ENCODE peak calls at places on chromosome 17, in five cellular contexts. R is right atrium auricular region, Y is aorta, L is body of pancreas, A is hepatocyte. X is an unnamed sample.

GRCh38 chr17:32488177-32488542 is 1.4 kb downstream of the CDK5R1 start:
- DNase-seq in R (no peak), Y (no peak), L (no peak), A (no peak), X (no peak)

GRCh38 chr17:79952265-79952877 is 83.3 kb downstream of the TBC1D16 start:
- DNase-seq in R (no peak), Y (peak; percentile 76), L (peak; percentile 26), A (no peak), X (peak; percentile 66)

GRCh38 chr17:50476545-50477315 is 1.9 kb upstream of the RSAD1 start:
- DNase-seq in R (no peak), Y (peak; percentile 42), L (peak; percentile 75), A (peak; percentile 33), X (no peak)

GRCh38 chr17:81329279-81329926 is 34.3 kb upstream of the SLC38A10 start:
- DNase-seq in R (peak; percentile 94), Y (peak; percentile 90), L (peak; percentile 74), A (peak; percentile 95), X (peak; percentile 92)

GRCh38 chr17:57021226-57021940 is 43.5 kb downstream of the SCPEP1 start:
- DNase-seq in R (no peak), Y (no peak), L (peak; percentile 89), A (no peak), X (no peak)

GRCh38 chr17:81869221-81870154 is 1.6 kb downstream of the ARHGDIA start:
- DNase-seq in R (no peak), Y (peak; percentile 87), L (peak; percentile 56), A (peak; percentile 64), X (peak; percentile 95)

GRCh38 chr17:32878211-32878610 is 1.3 kb upstream of the MYO1D start:
- DNase-seq in R (peak; percentile 69), Y (peak; percentile 92), L (peak; percentile 44), A (no peak), X (no peak)

GRCh38 chr17:41615454-41615853 is 2.9 kb upstream of the KRT16 start:
- DNase-seq in R (no peak), Y (peak; percentile 34), L (no peak), A (peak; percentile 57), X (peak; percentile 65)

GRCh38 chr17:46038414-46038813 is 39.4 kb downstream of the STH start:
- DNase-seq in R (no peak), Y (no peak), L (no peak), A (no peak), X (no peak)
- H3K36me3 ChIP-seq in R (peaks cover 65% of the 10 kb centered on the region), Y (peaks cover 18% of the 10 kb centered on the region), L (no peaks in the 10 kb centered on the region), A (peaks cover 5% of the 10 kb centered on the region), X (peaks cover 59% of the 10 kb centered on the region)

GRCh38 chr17:4334776-4335175 is 31.7 kb downstream of the UBE2G1 start:
- DNase-seq in R (no peak), Y (no peak), L (no peak), A (no peak), X (no peak)
- H3K36me3 ChIP-seq in R (no peaks in the 10 kb centered on the region), Y (no peaks in the 10 kb centered on the region), L (no peaks in the 10 kb centered on the region), A (no peaks in the 10 kb centered on the region), X (no peaks in the 10 kb centered on the region)

DNA sequence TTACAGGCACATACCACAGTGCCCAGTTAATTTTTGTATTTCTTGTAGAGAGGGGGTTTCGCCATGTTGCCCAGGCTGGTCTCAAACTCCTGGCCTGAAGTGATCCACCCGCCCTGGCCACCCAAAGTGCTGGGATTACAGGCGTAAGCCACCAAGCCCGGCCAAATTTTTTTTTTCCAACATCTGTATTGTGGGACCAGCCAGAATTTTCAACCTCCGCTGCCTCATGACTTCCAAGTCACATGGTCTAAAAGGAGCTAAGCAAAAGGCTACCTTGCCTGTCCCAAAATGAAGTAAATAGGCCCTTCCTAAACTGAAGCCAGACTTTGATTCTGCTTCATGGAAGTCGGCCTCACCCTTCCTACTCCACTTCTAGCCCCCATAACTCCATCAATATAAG is 4.2 kb upstream of the SPAG7 start:
- DNase-seq in R (no peak), Y (no peak), L (no peak), A (no peak), X (no peak)
- H3K36me3 ChIP-seq in R (peaks cover 51% of the 10 kb centered on the region), Y (no peaks in the 10 kb centered on the region), L (no peaks in the 10 kb centered on the region), A (no peaks in the 10 kb centered on the region), X (peaks cover 4% of the 10 kb centered on the region)

GRCh38 chr17:15239471-15239870 is 25.7 kb downstream of the PMP22 start:
- DNase-seq in R (no peak), Y (no peak), L (no peak), A (no peak), X (no peak)

GRCh38 chr17:15236281-15237105 is 28.6 kb downstream of the PMP22 start:
- DNase-seq in R (peak; percentile 32), Y (no peak), L (no peak), A (no peak), X (no peak)

GRCh38 chr17:15237106-15237425 is 28.1 kb downstream of the PMP22 start:
- DNase-seq in R (no peak), Y (no peak), L (no peak), A (no peak), X (no peak)

GRCh38 chr17:15240617-15241016 is 24.5 kb downstream of the PMP22 start:
- DNase-seq in R (peak; percentile 48), Y (no peak), L (no peak), A (no peak), X (no peak)

DNA sequence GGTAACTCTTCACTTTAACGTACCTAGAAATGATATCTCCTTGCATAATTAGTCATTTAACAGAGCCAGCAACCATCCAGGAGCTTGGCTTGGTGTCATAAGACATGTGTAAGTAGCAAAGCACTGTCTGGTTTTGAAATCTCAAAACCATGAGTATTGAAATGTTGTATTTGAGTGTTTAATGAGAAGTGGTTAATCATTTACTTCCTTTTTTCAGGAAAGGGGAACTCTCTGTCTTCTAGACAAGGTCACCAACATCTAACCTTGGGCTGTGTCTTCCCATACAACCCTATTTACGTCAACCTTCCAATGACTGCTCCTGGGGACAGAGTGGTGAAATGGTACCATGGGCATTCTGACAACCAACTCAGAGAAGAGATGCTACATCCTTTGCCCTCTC is 27.1 kb downstream of the PMP22 start:
- DNase-seq in R (no peak), Y (no peak), L (no peak), A (no peak), X (no peak)
- H3K36me3 ChIP-seq in R (peaks cover 67% of the 10 kb centered on the region), Y (peaks cover 17% of the 10 kb centered on the region), L (no peaks in the 10 kb centered on the region), A (no peaks in the 10 kb centered on the region), X (no peaks in the 10 kb centered on the region)

GRCh38 chr17:16072031-16072430 is 72.4 kb downstream of the TTC19 start:
- DNase-seq in R (no peak), Y (no peak), L (no peak), A (no peak), X (no peak)

GRCh38 chr17:16075949-16076348 is 76.3 kb downstream of the TTC19 start:
- DNase-seq in R (no peak), Y (no peak), L (no peak), A (no peak), X (no peak)

GRCh38 chr17:16074423-16074822 is 74.8 kb downstream of the TTC19 start:
- DNase-seq in R (no peak), Y (no peak), L (no peak), A (no peak), X (no peak)

GRCh38 chr17:16068323-16068722 is 68.7 kb downstream of the TTC19 start:
- DNase-seq in R (no peak), Y (no peak), L (no peak), A (no peak), X (no peak)

GRCh38 chr17:16073845-16074244 is 74.2 kb downstream of the TTC19 start:
- DNase-seq in R (no peak), Y (no peak), L (no peak), A (no peak), X (no peak)
- H3K36me3 ChIP-seq in R (peaks cover 76% of the 10 kb centered on the region), Y (peaks cover 9% of the 10 kb centered on the region), L (peaks cover 5% of the 10 kb centered on the region), A (no peaks in the 10 kb centered on the region), X (peaks cover 11% of the 10 kb centered on the region)

GRCh38 chr17:78804777-78805176 is 22.7 kb upstream of the CYTH1 start:
- DNase-seq in R (no peak), Y (no peak), L (no peak), A (no peak), X (no peak)
- H3K36me3 ChIP-seq in R (peaks cover 85% of the 10 kb centered on the region), Y (peaks cover 3% of the 10 kb centered on the region), L (peaks cover 23% of the 10 kb centered on the region), A (no peaks in the 10 kb centered on the region), X (peaks cover 27% of the 10 kb centered on the region)

GRCh38 chr17:55749985-55750384 is 866 bp upstream of the PCTP start:
- DNase-seq in R (no peak), Y (no peak), L (no peak), A (no peak), X (no peak)
- H3K36me3 ChIP-seq in R (no peaks in the 10 kb centered on the region), Y (no peaks in the 10 kb centered on the region), L (no peaks in the 10 kb centered on the region), A (no peaks in the 10 kb centered on the region), X (no peaks in the 10 kb centered on the region)